ENCODE peak calls at places on chromosomes 7 and 10, in six cellular contexts. M, Z, F, X, D and O are unnamed samples.

GRCh38 chr7:2038876-2039728 is 193.6 kb downstream of the MAD1L1 start:
- DNase-seq in M (no peak), Z (no peak), F (no peak), X (no peak), D (no peak), O (no peak)

GRCh38 chr7:159025161-159025779 is 119.4 kb downstream of the VIPR2 start:
- DNase-seq in M (no peak), Z (no peak), F (no peak), X (no peak), D (no peak), O (no peak)

GRCh38 chr10:73768881-73769280 is 13.0 kb upstream of the CHCHD1 start:
- DNase-seq in M (no peak), Z (no peak), F (no peak), X (peak; percentile 48), D (no peak), O (peak; percentile 19)

GRCh38 chr10:26863677-26864076 is 2.9 kb upstream of the ABI1 start:
- DNase-seq in M (no peak), Z (no peak), F (no peak), X (no peak), D (no peak), O (no peak)

GRCh38 chr7:137992042-137992737 is 9.7 kb downstream of the CREB3L2 start:
- DNase-seq in M (no peak), Z (no peak), F (no peak), X (no peak), D (no peak), O (no peak)

GRCh38 chr7:157480651-157481050 is 143.8 kb downstream of the DNAJB6 start:
- DNase-seq in M (no peak), Z (no peak), F (no peak), X (no peak), D (no peak), O (no peak)

GRCh38 chr7:114825423-114825951 is 96.4 kb upstream of the MDFIC start:
- DNase-seq in M (no peak), Z (no peak), F (no peak), X (peak; percentile 21), D (no peak), O (no peak)

GRCh38 chr10:128982179-128982915 is 484.7 kb upstream of the MGMT start:
- DNase-seq in M (no peak), Z (no peak), F (no peak), X (no peak), D (no peak), O (no peak)

GRCh38 chr7:28685291-28685659 is 272.9 kb downstream of the TRIL start:
- DNase-seq in M (no peak), Z (no peak), F (peak; percentile 56), X (no peak), D (no peak), O (no peak)

GRCh38 chr7:54709283-54709682 is 49.7 kb downstream of the SEC61G start:
- DNase-seq in M (no peak), Z (no peak), F (no peak), X (no peak), D (no peak), O (no peak)